ENCODE peak calls at places on chromosomes 5 and 9, in nine cellular contexts. Q is tibial artery; G is nephron progenitor cell; Y is progenitor cell of endocrine pancreas; O is kidney; D is upper lobe of right lung; S is CD8-positive, alpha-beta T cell; I is LNCaP clone FGC; Z is HepG2. R is an unnamed sample.

GRCh38 chr9:69499959-69500358 is 172.2 kb downstream of the APBA1 start:
- DNase-seq in Q (no peak), G (no peak), Y (no peak), O (no peak), D (no peak), S (no peak), I (no peak), Z (no peak), R (no peak)

GRCh38 chr9:114930063-114930812 is at the start of gene TNFSF8:
- DNase-seq in Q (no peak), G (no peak), Y (no peak), O (no peak), D (peak), S (peak), I (no peak), Z (no peak), R (peak)

GRCh38 chr9:111917980-111918379 is 21.4 kb downstream of the UGCG start:
- DNase-seq in Q (no peak), G (no peak), Y (no peak), O (no peak), D (no peak), S (no peak), I (no peak), Z (no peak), R (no peak)

GRCh38 chr9:135887021-135887507 is 20.3 kb downstream of the CAMSAP1 start:
- DNase-seq in Q (no peak), G (no peak), Y (no peak), O (no peak), D (no peak), S (no peak), I (no peak), Z (no peak), R (peak)

GRCh38 chr5:41670854-41671791 is 160.7 kb upstream of the PLCXD3 start:
- DNase-seq in Q (no peak), G (no peak), Y (no peak), O (no peak), D (no peak), S (no peak), I (no peak), Z (no peak), R (no peak)

GRCh38 chr9:71355884-71356283 is 234.5 kb upstream of the TRPM3 start:
- DNase-seq in Q (no peak), G (no peak), Y (no peak), O (no peak), D (no peak), S (no peak), I (no peak), Z (peak), R (no peak)

GRCh38 chr5:154046486-154046885 is 7.7 kb downstream of the MFAP3 start:
- DNase-seq in Q (no peak), G (no peak), Y (no peak), O (no peak), D (no peak), S (no peak), I (no peak), Z (no peak), R (no peak)

GRCh38 chr5:76401801-76402250 is 1.3 kb upstream of the IQGAP2 start:
- DNase-seq in Q (no peak), G (no peak), Y (no peak), O (no peak), D (peak), S (no peak), I (no peak), Z (no peak), R (no peak)

GRCh38 chr5:95989283-95990048 is 27.8 kb upstream of the ELL2 start:
- DNase-seq in Q (no peak), G (no peak), Y (no peak), O (no peak), D (no peak), S (no peak), I (peak), Z (no peak), R (no peak)

GRCh38 chr9:123390337-123391135 is 34.5 kb downstream of the CRB2 start:
- DNase-seq in Q (no peak), G (no peak), Y (no peak), O (no peak), D (no peak), S (no peak), I (no peak), Z (no peak), R (no peak)

GRCh38 chr5:36897616-36898015 is 21.0 kb downstream of the NIPBL start:
- DNase-seq in Q (no peak), G (no peak), Y (no peak), O (no peak), D (no peak), S (no peak), I (no peak), Z (no peak), R (no peak)

GRCh38 chr5:37111426-37112382 is 137.5 kb downstream of the CPLANE1 start:
- DNase-seq in Q (no peak), G (no peak), Y (no peak), O (no peak), D (no peak), S (no peak), I (no peak), Z (no peak), R (peak)

GRCh38 chr5:136191304-136192014 is 1.5 kb downstream of the SMIM32 start:
- DNase-seq in Q (no peak), G (peak), Y (no peak), O (peak), D (peak), S (no peak), I (no peak), Z (no peak), R (no peak)

GRCh38 chr5:39274388-39275085 is 55.2 kb upstream of the FYB1 start:
- DNase-seq in Q (no peak), G (no peak), Y (no peak), O (no peak), D (no peak), S (no peak), I (no peak), Z (no peak), R (peak)

GRCh38 chr5:55866934-55867333 is 15.8 kb downstream of the IL31RA start:
- DNase-seq in Q (no peak), G (no peak), Y (no peak), O (no peak), D (no peak), S (no peak), I (no peak), Z (no peak), R (no peak)

GRCh38 chr9:118570076-118570475 is 799.2 kb downstream of the BRINP1 start:
- DNase-seq in Q (no peak), G (no peak), Y (no peak), O (no peak), D (no peak), S (no peak), I (no peak), Z (no peak), R (no peak)

GRCh38 chr5:53917095-53917494 is 356.7 kb downstream of the NDUFS4 start:
- DNase-seq in Q (no peak), G (no peak), Y (no peak), O (no peak), D (no peak), S (no peak), I (no peak), Z (no peak), R (no peak)

GRCh38 chr5:117255211-117256032 is 680.8 kb upstream of the SEMA6A start:
- DNase-seq in Q (no peak), G (no peak), Y (no peak), O (no peak), D (no peak), S (no peak), I (no peak), Z (no peak), R (no peak)

GRCh38 chr5:153756540-153756939 is 266.1 kb downstream of the GRIA1 start:
- DNase-seq in Q (no peak), G (no peak), Y (no peak), O (no peak), D (no peak), S (no peak), I (no peak), Z (no peak), R (no peak)

GRCh38 chr9:115204827-115205506 is 87.0 kb upstream of the TNC start:
- DNase-seq in Q (no peak), G (no peak), Y (no peak), O (no peak), D (no peak), S (no peak), I (no peak), Z (no peak), R (peak)

GRCh38 chr9:14212116-14212515 is 101.8 kb downstream of the NFIB start:
- DNase-seq in Q (no peak), G (no peak), Y (no peak), O (no peak), D (no peak), S (no peak), I (no peak), Z (no peak), R (no peak)

GRCh38 chr5:100430268-100430900 is 104.8 kb upstream of the FAM174A start:
- DNase-seq in Q (no peak), G (peak), Y (peak), O (no peak), D (no peak), S (peak), I (peak), Z (peak), R (peak)

GRCh38 chr9:105037139-105037538 is 109.2 kb upstream of the ABCA1 start:
- DNase-seq in Q (no peak), G (no peak), Y (no peak), O (no peak), D (no peak), S (no peak), I (no peak), Z (no peak), R (no peak)

GRCh38 chr5:144236479-144236878 is 65.8 kb downstream of the KCTD16 start:
- DNase-seq in Q (no peak), G (no peak), Y (no peak), O (no peak), D (no peak), S (no peak), I (no peak), Z (no peak), R (no peak)

GRCh38 chr5:78806544-78806943 is 158.0 kb upstream of the LHFPL2 start:
- DNase-seq in Q (no peak), G (no peak), Y (no peak), O (no peak), D (no peak), S (no peak), I (no peak), Z (no peak), R (no peak)

GRCh38 chr9:133403766-133404439 is 13.9 kb downstream of the REXO4 start:
- DNase-seq in Q (no peak), G (no peak), Y (no peak), O (peak), D (peak), S (peak), I (peak), Z (peak), R (peak)

GRCh38 chr5:14557203-14557725 is 24.3 kb upstream of the OTULINL start:
- DNase-seq in Q (no peak), G (no peak), Y (no peak), O (no peak), D (no peak), S (no peak), I (no peak), Z (no peak), R (no peak)

GRCh38 chr5:448061-448765 is 5.2 kb downstream of the EXOC3 start:
- DNase-seq in Q (peak), G (no peak), Y (no peak), O (peak), D (peak), S (no peak), I (no peak), Z (no peak), R (no peak)

GRCh38 chr5:83031391-83031790 is 45.8 kb downstream of the TMEM167A start:
- DNase-seq in Q (no peak), G (no peak), Y (no peak), O (no peak), D (no peak), S (no peak), I (no peak), Z (no peak), R (no peak)

GRCh38 chr5:18968966-18969365 is 1019.0 kb downstream of the CDH18 start:
- DNase-seq in Q (no peak), G (no peak), Y (no peak), O (no peak), D (no peak), S (no peak), I (no peak), Z (no peak), R (no peak)

GRCh38 chr5:157562111-157562581 is 13.4 kb downstream of the ADAM19 start:
- DNase-seq in Q (peak), G (no peak), Y (no peak), O (no peak), D (no peak), S (no peak), I (no peak), Z (no peak), R (no peak)

GRCh38 chr9:113309204-113309813 is 6.1 kb upstream of the RNF183 start:
- DNase-seq in Q (no peak), G (no peak), Y (no peak), O (no peak), D (no peak), S (no peak), I (peak), Z (peak), R (peak)

GRCh38 chr5:72130342-72130741 is 23.1 kb downstream of the MAP1B start:
- DNase-seq in Q (no peak), G (no peak), Y (no peak), O (no peak), D (no peak), S (no peak), I (no peak), Z (no peak), R (no peak)

DNA sequence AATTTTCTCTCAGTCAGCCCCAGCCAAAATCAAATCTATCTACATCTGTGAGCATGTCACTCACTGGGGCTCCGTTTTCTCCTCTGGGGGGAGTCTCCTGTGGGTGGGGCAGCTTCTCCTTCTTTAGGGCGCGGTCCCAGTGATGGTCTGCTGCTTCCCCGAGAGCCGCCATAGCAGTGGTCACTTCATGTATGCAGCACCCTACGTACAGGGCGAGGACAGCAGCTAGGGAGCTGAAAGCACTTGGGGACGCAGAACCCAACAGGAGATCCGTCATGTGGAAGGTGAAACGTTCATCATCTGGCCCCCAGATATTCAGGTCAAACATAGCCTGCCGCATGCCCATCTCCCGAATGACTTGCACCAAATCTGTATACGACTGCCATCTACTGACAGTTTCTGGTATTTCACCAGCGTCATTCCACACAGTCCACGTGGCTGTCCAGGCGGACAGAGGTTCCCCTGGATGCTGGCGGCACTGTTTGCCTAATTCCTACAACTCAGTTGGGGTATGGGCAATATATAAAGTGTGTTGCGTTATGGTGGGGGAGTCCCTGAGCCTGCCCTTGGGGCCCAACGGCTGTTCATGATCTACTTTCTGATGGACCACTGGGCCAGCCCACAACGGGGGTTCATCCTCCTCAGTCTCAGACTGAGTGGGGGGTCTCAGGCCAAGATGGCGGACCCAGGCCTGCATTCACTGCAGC is 795.0 kb downstream of the EFNA5 start:
- DNase-seq in Q (no peak), G (peak), Y (no peak), O (no peak), D (no peak), S (no peak), I (peak), Z (peak), R (peak)
- TF ChIP-seq CTCF in Q (peak), G (peak), Y (peak), O (peak), D (peak), S (no peak), I (peak), Z (peak), R (peak)

DNA sequence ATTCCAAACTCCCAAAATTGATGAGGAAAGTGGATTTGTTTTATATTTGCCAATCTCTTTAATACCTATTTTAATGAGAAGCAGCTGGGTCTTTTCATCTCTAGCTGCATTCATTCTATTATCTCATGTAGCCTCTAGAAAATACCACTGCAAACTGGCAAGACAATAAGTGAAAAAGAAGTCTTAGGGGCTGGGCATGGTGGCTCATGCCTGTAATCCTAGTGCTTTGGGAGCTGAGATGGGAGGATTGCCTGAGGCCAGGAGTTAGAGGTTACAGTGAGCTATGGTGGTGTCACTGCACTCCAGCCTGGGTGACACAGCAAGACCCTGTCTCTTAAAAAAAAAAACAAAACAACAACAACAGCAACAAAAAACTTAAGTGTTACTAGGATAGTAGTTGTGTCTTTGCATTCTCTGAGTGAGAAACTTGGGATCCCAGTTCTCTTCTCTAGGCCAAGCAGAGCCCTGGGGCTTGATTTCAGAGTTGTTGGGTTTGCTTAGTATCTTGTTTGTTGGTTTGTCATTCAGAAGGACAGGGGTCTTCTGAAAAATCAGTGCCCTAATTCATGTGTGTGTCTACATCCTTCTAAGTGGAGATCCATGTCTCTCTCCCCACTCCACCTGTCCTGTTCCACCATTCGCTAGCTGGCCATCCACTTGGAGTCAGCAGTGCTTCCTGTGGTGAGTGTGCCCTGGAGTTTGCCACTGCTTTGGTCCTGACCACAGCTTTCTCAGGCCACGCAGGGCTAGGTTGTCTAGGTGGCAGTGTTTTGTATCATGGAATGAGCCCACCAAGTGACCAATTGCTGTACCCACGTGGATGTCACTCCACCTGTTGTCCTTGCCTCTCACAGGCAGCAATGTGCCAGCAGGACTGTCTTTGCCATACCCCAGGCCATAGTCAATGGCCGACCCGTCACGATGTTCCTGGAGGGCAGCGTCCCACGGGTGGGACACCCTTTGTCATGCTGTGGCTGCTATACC is 19.5 kb downstream of the MARCHF6 start:
- DNase-seq in Q (no peak), G (no peak), Y (no peak), O (no peak), D (no peak), S (no peak), I (no peak), Z (no peak), R (no peak)
- TF ChIP-seq CTCF in Q (no peak), G (no peak), Y (no peak), O (no peak), D (no peak), S (no peak), I (no peak), Z (no peak), R (no peak)

GRCh38 chr9:6681147-6681956 is 35.8 kb upstream of the GLDC start:
- DNase-seq in Q (peak), G (peak), Y (peak), O (peak), D (peak), S (peak), I (peak), Z (peak), R (peak)

GRCh38 chr9:6689893-6690634 is 44.5 kb upstream of the GLDC start:
- DNase-seq in Q (no peak), G (no peak), Y (no peak), O (no peak), D (no peak), S (no peak), I (no peak), Z (no peak), R (no peak)

GRCh38 chr9:6681957-6682501 is 36.5 kb upstream of the GLDC start:
- DNase-seq in Q (no peak), G (no peak), Y (no peak), O (no peak), D (no peak), S (no peak), I (no peak), Z (no peak), R (no peak)

GRCh38 chr9:6687180-6687579 is 41.7 kb upstream of the GLDC start:
- DNase-seq in Q (no peak), G (no peak), Y (no peak), O (no peak), D (no peak), S (no peak), I (no peak), Z (no peak), R (no peak)

GRCh38 chr9:6686396-6686795 is 40.9 kb upstream of the GLDC start:
- DNase-seq in Q (no peak), G (no peak), Y (no peak), O (no peak), D (no peak), S (no peak), I (no peak), Z (peak), R (no peak)
- TF ChIP-seq CTCF in Q (no peak), G (no peak), Y (no peak), O (peak), D (peak), S (no peak), I (peak), Z (peak), R (no peak)

GRCh38 chr9:86641970-86642369 is 287.8 kb upstream of the TUT7 start:
- DNase-seq in Q (no peak), G (no peak), Y (no peak), O (no peak), D (no peak), S (no peak), I (no peak), Z (no peak), R (no peak)

GRCh38 chr9:86639287-86639686 is 285.1 kb upstream of the TUT7 start:
- DNase-seq in Q (no peak), G (no peak), Y (no peak), O (no peak), D (no peak), S (no peak), I (no peak), Z (no peak), R (no peak)

GRCh38 chr9:86638109-86638508 is 283.9 kb upstream of the TUT7 start:
- DNase-seq in Q (no peak), G (no peak), Y (no peak), O (no peak), D (no peak), S (no peak), I (no peak), Z (no peak), R (no peak)

GRCh38 chr9:86637515-86637914 is 283.3 kb upstream of the TUT7 start:
- DNase-seq in Q (no peak), G (peak), Y (peak), O (no peak), D (peak), S (no peak), I (no peak), Z (no peak), R (no peak)

DNA sequence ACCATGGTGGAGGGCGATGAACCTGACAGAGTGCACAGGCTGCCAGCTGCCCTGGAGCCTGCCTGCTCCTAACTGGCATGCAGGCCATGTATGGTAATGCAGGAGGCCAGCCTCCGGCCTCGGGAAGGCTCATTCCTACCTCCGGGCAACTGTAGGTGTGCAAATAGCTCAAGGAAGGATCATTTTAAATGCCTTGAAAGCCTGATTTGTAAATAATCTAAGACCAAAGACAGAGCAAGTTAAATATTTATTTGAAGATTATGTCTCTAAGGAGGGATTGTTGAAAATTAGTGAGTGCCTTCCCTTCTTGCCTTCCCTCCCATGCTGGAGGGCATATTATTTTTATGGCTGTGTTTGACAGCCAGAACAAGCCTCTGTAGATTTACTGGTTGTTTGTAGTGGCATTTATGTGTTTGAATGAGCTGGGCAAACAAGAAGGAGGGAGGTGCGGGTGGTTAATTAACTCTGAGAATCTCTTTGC is 285.7 kb upstream of the TUT7 start:
- DNase-seq in Q (no peak), G (peak), Y (peak), O (no peak), D (no peak), S (no peak), I (peak), Z (no peak), R (no peak)
- TF ChIP-seq CTCF in Q (no peak), G (no peak), Y (peak), O (peak), D (peak), S (no peak), I (no peak), Z (no peak), R (no peak)

GRCh38 chr9:128001411-128002298 is 20.9 kb upstream of the EEIG1 start:
- DNase-seq in Q (no peak), G (peak), Y (no peak), O (peak), D (no peak), S (no peak), I (no peak), Z (no peak), R (no peak)
- TF ChIP-seq CTCF in Q (no peak), G (no peak), Y (no peak), O (no peak), D (no peak), S (no peak), I (no peak), Z (no peak), R (no peak)

R was measured in GM13976.